ENCODE peak calls at places on chromosomes 12 and 14, in four cellular contexts. U is stomach, A is Peyer's patch, P is choroid plexus epithelial cell. B is an unnamed sample.

GRCh38 chr14:49882826-49883694 is 9.8 kb upstream of the ARF6 start:
- DNase-seq in A (no peak), U (no peak), P (peak), B (no peak)

GRCh38 chr14:62126885-62127478 is 364.8 kb downstream of the SNAPC1 start:
- DNase-seq in A (no peak), U (no peak), P (peak), B (no peak)

GRCh38 chr12:45215419-45216296 is at the start of gene ANO6:
- DNase-seq in P (peak), U (peak), A (peak), B (peak)

GRCh38 chr12:112473056-112473455 is 54.3 kb downstream of the PTPN11 start:
- DNase-seq in A (no peak), U (no peak), P (peak), B (no peak)

GRCh38 chr12:131912526-131913274 is 16.4 kb upstream of the PUS1 start:
- DNase-seq in P (peak), U (peak), A (no peak), B (peak)

GRCh38 chr12:57809425-57809824 is 9.1 kb downstream of the AVIL start:
- DNase-seq in U (no peak), A (no peak), P (no peak), B (no peak)

GRCh38 chr12:70756118-70756517 is 118.9 kb upstream of the PTPRB start:
- DNase-seq in P (peak), U (no peak), A (no peak), B (no peak)

GRCh38 chr14:70744631-70745030 is 64.7 kb downstream of the MAP3K9 start:
- DNase-seq in U (no peak), A (no peak), P (no peak), B (peak)

GRCh38 chr12:124738636-124739467 is 124.8 kb downstream of the SCARB1 start:
- DNase-seq in P (peak), A (no peak), U (peak), B (no peak)

GRCh38 chr12:129076466-129077325 is 223.4 kb downstream of the GLT1D1 start:
- DNase-seq in P (no peak), A (no peak), U (peak), B (no peak)

GRCh38 chr12:56120158-56120846 is 2.2 kb downstream of the ZC3H10 start:
- DNase-seq in P (peak), A (no peak), U (no peak), B (no peak)

GRCh38 chr14:77023001-77023996 is 5.2 kb downstream of the IRF2BPL start:
- DNase-seq in P (peak), U (peak), A (peak), B (peak)

GRCh38 chr12:105382771-105383632 is 52.5 kb downstream of the C12orf75 start:
- DNase-seq in A (no peak), U (no peak), P (peak), B (no peak)

GRCh38 chr12:50441763-50442162 is 41.1 kb downstream of the LARP4 start:
- DNase-seq in P (no peak), A (no peak), U (no peak), B (no peak)

GRCh38 chr12:15602051-15602672 is 187.0 kb downstream of the EPS8 start:
- DNase-seq in A (no peak), P (peak), U (no peak), B (no peak)

GRCh38 chr14:85813040-85813439 is 283.1 kb downstream of the FLRT2 start:
- DNase-seq in U (no peak), A (no peak), P (no peak), B (no peak)

GRCh38 chr12:42372154-42372791 is 46.3 kb downstream of the PPHLN1 start:
- DNase-seq in P (peak), U (no peak), A (no peak), B (no peak)

GRCh38 chr12:31362759-31363415 is 36.9 kb upstream of the SINHCAF start:
- DNase-seq in P (peak), U (peak), A (peak), B (peak)

GRCh38 chr12:8154526-8154925 is 2.3 kb upstream of the ZNF705A start:
- DNase-seq in P (no peak), U (no peak), A (no peak), B (no peak)

GRCh38 chr12:52440821-52441319 is 6.7 kb upstream of the KRT75 start:
- DNase-seq in P (peak), A (no peak), U (no peak), B (no peak)

GRCh38 chr12:43760396-43760795 is 1.6 kb downstream of the IRAK4 start:
- DNase-seq in U (peak), P (no peak), A (no peak), B (no peak)

GRCh38 chr12:92292016-92292415 is 146.4 kb upstream of the BTG1 start:
- DNase-seq in A (no peak), U (no peak), P (no peak), B (no peak)

GRCh38 chr12:96247567-96247962 is 53.4 kb downstream of the ELK3 start:
- DNase-seq in P (no peak), A (no peak), U (no peak), B (no peak)

GRCh38 chr12:94721173-94721572 is 70.8 kb upstream of the TMCC3 start:
- DNase-seq in A (no peak), U (no peak), P (no peak), B (no peak)

GRCh38 chr14:75406102-75406501 is 21.7 kb upstream of the JDP2 start:
- DNase-seq in P (no peak), U (no peak), A (no peak), B (no peak)

GRCh38 chr14:53848851-53849250 is 107.8 kb downstream of the BMP4 start:
- DNase-seq in U (no peak), A (no peak), P (no peak), B (no peak)

GRCh38 chr14:99729991-99730875 is 46.1 kb downstream of the CYP46A1 start:
- DNase-seq in P (no peak), A (peak), U (peak), B (peak)

GRCh38 chr12:104049278-104050257 is at the start of gene GLT8D2:
- DNase-seq in A (peak), U (peak), P (peak), B (peak)

GRCh38 chr14:46250113-46250703 is 401.4 kb downstream of the RPL10L start:
- DNase-seq in A (no peak), P (peak), U (no peak), B (no peak)

GRCh38 chr12:96392397-96392796 is 7.8 kb downstream of the CDK17 start:
- DNase-seq in P (no peak), A (no peak), U (no peak), B (no peak)

GRCh38 chr12:123269395-123269892 is 2.2 kb downstream of the CDK2AP1 start:
- DNase-seq in P (peak), A (peak), U (peak), B (peak)

GRCh38 chr12:130632582-130633174 is 83.4 kb downstream of the RIMBP2 start:
- DNase-seq in U (no peak), P (no peak), A (no peak), B (no peak)

GRCh38 chr14:95056476-95056875 is 100.9 kb downstream of the DICER1 start:
- DNase-seq in P (no peak), A (peak), U (peak), B (peak)

GRCh38 chr12:2268478-2269286 is 215.9 kb downstream of the CACNA1C start:
- DNase-seq in P (peak), A (no peak), U (no peak), B (no peak)

GRCh38 chr14:93150227-93151206 is 34.2 kb downstream of the MOAP1 start:
- DNase-seq in U (peak), P (no peak), A (peak), B (no peak)

GRCh38 chr12:26987634-26988424 is 26.4 kb downstream of the TM7SF3 start:
- DNase-seq in P (peak), A (no peak), U (no peak), B (no peak)

DNA sequence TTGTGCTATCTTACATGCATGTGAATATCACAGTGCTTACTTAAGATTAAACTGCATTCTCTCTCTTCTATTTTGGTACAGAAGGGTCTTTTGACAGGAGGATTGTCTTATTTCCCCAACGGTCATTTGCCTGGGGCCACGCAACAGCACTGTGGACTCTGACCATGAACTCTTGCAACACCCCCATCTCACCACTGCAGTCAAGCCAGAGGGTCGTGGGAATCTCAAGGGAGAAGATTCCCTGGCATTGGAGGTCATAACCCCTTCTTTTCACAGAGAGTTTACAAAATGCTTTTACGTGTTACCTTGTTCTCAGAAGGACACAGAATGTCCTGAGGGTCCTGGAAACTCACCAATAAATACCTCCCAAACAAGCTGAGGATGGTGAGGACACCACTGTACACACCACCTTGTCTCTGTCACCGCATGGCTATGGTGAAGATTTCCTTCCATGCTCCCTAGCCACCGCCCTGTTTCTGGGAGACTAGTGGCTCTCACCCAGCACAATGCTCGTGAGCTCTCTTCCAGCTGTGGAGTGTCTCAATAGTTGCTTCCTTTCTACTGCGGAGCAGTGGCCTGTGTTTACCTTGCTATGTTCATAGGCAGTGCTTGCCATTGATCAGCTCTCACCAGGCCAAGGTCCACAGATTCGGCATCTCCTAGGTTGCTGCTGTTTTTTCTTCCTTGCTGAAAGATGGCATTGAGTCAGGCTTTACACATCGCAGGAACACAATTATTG is 313.4 kb upstream of the RTL1 start:
- DNase-seq in U (no peak), A (no peak), P (peak), B (no peak)
- TF ChIP-seq CTCF in U (no peak), A (no peak), P (no peak), B (no peak)

DNA sequence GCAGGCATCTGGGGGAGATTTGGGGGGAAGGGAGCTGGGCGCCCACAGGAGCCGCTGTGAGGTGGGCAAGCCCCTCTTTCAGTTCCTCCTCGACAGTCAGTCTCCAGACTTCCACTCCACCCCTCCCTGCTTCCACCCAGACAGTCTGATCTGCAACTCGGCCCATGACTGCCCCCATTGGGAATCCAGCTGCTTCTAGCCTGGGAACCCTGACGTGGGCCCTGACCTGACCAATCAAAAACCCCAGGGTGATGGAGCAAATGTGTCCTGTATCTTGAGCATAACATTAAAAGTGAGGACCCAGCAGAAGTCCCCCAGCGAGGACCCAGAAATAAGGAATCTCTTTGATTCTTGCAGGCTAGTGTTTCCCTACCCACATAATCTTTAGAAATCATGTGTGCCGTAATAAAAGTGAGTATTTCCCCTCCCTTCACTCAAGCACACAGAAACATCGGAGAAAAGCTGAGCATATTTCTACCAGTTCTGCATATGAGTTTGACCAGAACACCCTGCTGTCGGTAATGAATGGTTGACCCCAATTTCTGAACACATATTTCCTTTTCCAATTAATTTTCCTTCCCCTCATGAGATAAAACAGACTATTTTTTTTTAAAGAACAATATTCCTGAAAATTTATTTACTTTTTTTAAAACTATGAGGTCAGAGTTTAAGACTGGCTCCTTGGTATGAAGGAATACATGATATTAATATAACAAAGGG is 6.4 kb downstream of the SSH1 start:
- DNase-seq in A (no peak), P (peak), U (no peak), B (peak)
- TF ChIP-seq CTCF in A (no peak), P (peak), U (no peak), B (no peak)

GRCh38 chr12:48336066-48336465 is 14.7 kb downstream of the ZNF641 start:
- DNase-seq in U (no peak), A (no peak), P (peak), B (no peak)

GRCh38 chr12:48331389-48331788 is 19.3 kb downstream of the ZNF641 start:
- DNase-seq in A (no peak), U (no peak), P (peak), B (no peak)

GRCh38 chr12:48340891-48341290 is 9.8 kb downstream of the ZNF641 start:
- DNase-seq in U (no peak), A (no peak), P (no peak), B (no peak)

GRCh38 chr12:48334807-48335206 is 15.9 kb downstream of the ZNF641 start:
- DNase-seq in U (no peak), P (no peak), A (no peak), B (no peak)

GRCh38 chr12:48336564-48336963 is 14.2 kb downstream of the ZNF641 start:
- DNase-seq in U (no peak), P (peak), A (no peak), B (no peak)
- TF ChIP-seq CTCF in U (no peak), P (peak), A (no peak), B (no peak)

DNA sequence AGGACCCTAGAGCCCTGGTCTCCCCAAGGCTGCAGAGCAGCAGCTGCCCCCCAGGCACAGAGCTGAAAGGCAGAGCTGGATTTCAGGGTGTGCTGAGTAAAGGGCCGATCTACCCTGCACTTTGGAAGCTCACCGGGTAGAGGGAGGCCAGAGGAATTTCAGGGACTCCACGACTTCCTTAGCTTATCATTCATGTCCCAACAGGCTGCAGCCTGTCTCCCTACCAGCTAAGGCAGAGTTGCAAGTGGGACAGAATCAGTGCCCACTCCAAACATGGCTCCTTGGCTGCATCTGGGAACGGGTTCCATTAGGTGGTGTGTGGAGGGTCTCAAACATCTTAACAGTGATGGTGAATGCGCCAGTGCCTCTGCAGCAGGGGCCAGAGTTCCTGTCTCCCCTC is 27.5 kb downstream of the MMAB start:
- DNase-seq in U (no peak), P (no peak), A (no peak), B (no peak)
- TF ChIP-seq CTCF in U (no peak), P (no peak), A (no peak), B (no peak)

DNA sequence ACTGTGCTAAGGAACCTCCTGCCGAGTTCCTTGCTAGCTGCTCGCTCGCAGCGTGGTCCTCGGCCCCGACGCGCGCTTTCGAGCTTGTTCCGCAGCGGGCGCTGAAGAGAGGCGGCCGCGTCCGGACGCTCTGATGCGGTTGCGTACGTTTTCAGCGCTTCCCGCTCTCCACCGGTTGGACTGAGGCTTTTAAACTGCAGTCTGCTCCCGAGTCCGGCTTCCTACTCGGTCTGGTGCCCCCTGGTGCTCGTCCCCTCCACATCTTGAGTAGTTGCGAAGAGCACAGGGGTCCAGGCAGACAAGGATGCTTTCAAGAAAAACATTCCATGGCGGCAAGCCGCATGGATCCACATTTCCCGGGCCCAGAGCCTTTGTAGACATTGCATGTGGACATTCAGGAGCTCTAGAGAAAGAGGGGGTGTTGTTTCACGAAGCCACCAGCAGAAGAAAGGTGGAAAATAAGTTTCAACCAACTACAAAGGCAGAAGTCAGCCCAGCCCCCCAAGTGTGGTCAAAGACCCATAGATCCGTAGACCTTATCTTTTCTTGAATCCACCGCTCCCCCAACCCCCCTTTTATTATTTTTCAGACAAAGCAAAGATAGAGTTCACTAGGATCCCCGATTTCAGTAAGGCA is 1.1 kb upstream of the WNK1 start:
- DNase-seq in A (peak), U (peak), P (peak), B (peak)
- TF ChIP-seq CTCF in A (peak), U (no peak), P (peak), B (no peak)

GRCh38 chr14:68160779-68161546 is 341.4 kb downstream of the RAD51B start:
- DNase-seq in P (no peak), U (no peak), A (no peak), B (no peak)

GRCh38 chr14:68160269-68160668 is 340.7 kb downstream of the RAD51B start:
- DNase-seq in U (no peak), P (no peak), A (no peak), B (no peak)

GRCh38 chr14:68157971-68158371 is 338.4 kb downstream of the RAD51B start:
- DNase-seq in U (no peak), P (no peak), A (no peak), B (no peak)

GRCh38 chr14:68153275-68153674 is 333.7 kb downstream of the RAD51B start:
- DNase-seq in P (no peak), U (no peak), A (no peak), B (no peak)

GRCh38 chr14:68158640-68159039 is 339.1 kb downstream of the RAD51B start:
- DNase-seq in U (no peak), P (no peak), A (no peak), B (no peak)
- TF ChIP-seq CTCF in U (no peak), P (no peak), A (peak), B (no peak)

GRCh38 chr12:85948340-85948739 is 74.2 kb downstream of the NTS start:
- DNase-seq in A (no peak), P (no peak), U (no peak), B (no peak)

GRCh38 chr12:85947286-85947685 is 73.2 kb downstream of the NTS start:
- DNase-seq in U (no peak), P (no peak), A (no peak), B (no peak)

GRCh38 chr12:85955127-85955526 is 81.0 kb downstream of the NTS start:
- DNase-seq in A (no peak), P (peak), U (no peak), B (no peak)

GRCh38 chr12:85949253-85949652 is 75.2 kb downstream of the NTS start:
- DNase-seq in P (no peak), U (no peak), A (no peak), B (no peak)

GRCh38 chr12:85951823-85952222 is 77.7 kb downstream of the NTS start:
- DNase-seq in A (no peak), P (peak), U (no peak), B (no peak)
- TF ChIP-seq CTCF in A (peak), P (peak), U (no peak), B (peak)

GRCh38 chr14:103002578-103003350 is 54.6 kb downstream of the CDC42BPB start:
- DNase-seq in A (no peak), U (no peak), P (no peak), B (no peak)
- TF ChIP-seq CTCF in A (no peak), U (no peak), P (peak), B (no peak)

GRCh38 chr12:65335021-65335714 is 56.7 kb downstream of the MSRB3 start:
- DNase-seq in U (no peak), P (peak), A (no peak), B (peak)
- TF ChIP-seq CTCF in U (no peak), P (no peak), A (no peak), B (no peak)

GRCh38 chr12:113861708-113862312 is 104.3 kb downstream of the RBM19 start:
- DNase-seq in U (no peak), A (no peak), P (no peak), B (no peak)
- TF ChIP-seq CTCF in U (no peak), A (no peak), P (no peak), B (no peak)

B was measured in thyroid gland.